ENCODE peak calls at places on chromosomes 4 and X, in four cellular contexts. One of them, this sample, is unnamed.
A peak's percentile ranks its signal among the peaks of the same experiment; 100 is the strongest.

GRCh38 chr4:157043131-157043530 is 32.8 kb upstream of the GLRB start:
- DNase-seq in endodermal cell: peak; percentile 73
- DNase-seq in hepatocyte: peak; percentile 12
- DNase-seq in mesenchymal stem cell: peak; percentile 67
- DNase-seq in this sample: no peak

GRCh38 chr4:7854697-7855370 is 84.8 kb downstream of the AFAP1 start:
- DNase-seq in endodermal cell: no peak
- DNase-seq in hepatocyte: no peak
- DNase-seq in mesenchymal stem cell: no peak
- DNase-seq in this sample: no peak

GRCh38 chrX:92209936-92210335 is 430.8 kb downstream of the PCDH11X start:
- DNase-seq in endodermal cell: no peak
- DNase-seq in hepatocyte: no peak
- DNase-seq in mesenchymal stem cell: no peak
- DNase-seq in this sample: peak; percentile 23

GRCh38 chr4:6092971-6093370 is 74.7 kb upstream of the C4orf50 start:
- DNase-seq in endodermal cell: peak; percentile 18
- DNase-seq in hepatocyte: no peak
- DNase-seq in mesenchymal stem cell: no peak
- DNase-seq in this sample: no peak

GRCh38 chr4:158161561-158162354 is 11.1 kb downstream of the GASK1B start:
- DNase-seq in endodermal cell: no peak
- DNase-seq in hepatocyte: peak; percentile 71
- DNase-seq in mesenchymal stem cell: peak; percentile 93
- DNase-seq in this sample: no peak

GRCh38 chr4:169948271-169948670 is 77.9 kb downstream of the MFAP3L start:
- DNase-seq in endodermal cell: no peak
- DNase-seq in hepatocyte: no peak
- DNase-seq in mesenchymal stem cell: no peak
- DNase-seq in this sample: no peak

GRCh38 chr4:7298601-7299000 is 106.3 kb downstream of the SORCS2 start:
- DNase-seq in endodermal cell: no peak
- DNase-seq in hepatocyte: no peak
- DNase-seq in mesenchymal stem cell: no peak
- DNase-seq in this sample: no peak

GRCh38 chr4:88080626-88081025 is 73.2 kb downstream of the PKD2 start:
- DNase-seq in endodermal cell: no peak
- DNase-seq in hepatocyte: no peak
- DNase-seq in mesenchymal stem cell: no peak
- DNase-seq in this sample: no peak

GRCh38 chr4:177309525-177310371 is at the start of gene NEIL3:
- DNase-seq in endodermal cell: peak; percentile 94
- DNase-seq in hepatocyte: peak; percentile 95
- DNase-seq in mesenchymal stem cell: peak; percentile 89
- DNase-seq in this sample: peak; percentile 56

GRCh38 chrX:82666355-82666754 is 841.7 kb upstream of the POU3F4 start:
- DNase-seq in endodermal cell: no peak
- DNase-seq in hepatocyte: no peak
- DNase-seq in mesenchymal stem cell: no peak
- DNase-seq in this sample: no peak

GRCh38 chr4:107120661-107121060 is 84.5 kb upstream of the DKK2 start:
- DNase-seq in endodermal cell: peak; percentile 46
- DNase-seq in hepatocyte: no peak
- DNase-seq in mesenchymal stem cell: no peak
- DNase-seq in this sample: no peak

GRCh38 chr4:142567199-142567598 is 278.9 kb downstream of the INPP4B start:
- DNase-seq in endodermal cell: peak; percentile 72
- DNase-seq in hepatocyte: peak; percentile 40
- DNase-seq in mesenchymal stem cell: no peak
- DNase-seq in this sample: no peak

GRCh38 chrX:29797156-29797555 is 418.2 kb upstream of the MAGEB2 start:
- DNase-seq in endodermal cell: no peak
- DNase-seq in hepatocyte: no peak
- DNase-seq in mesenchymal stem cell: no peak
- DNase-seq in this sample: no peak

GRCh38 chr4:64538219-64538618 is 129.0 kb upstream of the TECRL start:
- DNase-seq in endodermal cell: peak; percentile 78
- DNase-seq in hepatocyte: no peak
- DNase-seq in mesenchymal stem cell: no peak
- DNase-seq in this sample: peak; percentile 6

GRCh38 chr4:97786306-97786920 is 356.9 kb downstream of the STPG2 start:
- DNase-seq in endodermal cell: no peak
- DNase-seq in hepatocyte: no peak
- DNase-seq in mesenchymal stem cell: no peak
- DNase-seq in this sample: no peak

GRCh38 chrX:41705680-41706374 is 17.1 kb downstream of the GPR34 start:
- DNase-seq in endodermal cell: no peak
- DNase-seq in hepatocyte: no peak
- DNase-seq in mesenchymal stem cell: no peak
- DNase-seq in this sample: no peak

GRCh38 chr4:77344784-77345183 is 187.8 kb downstream of the CCNG2 start:
- DNase-seq in endodermal cell: no peak
- DNase-seq in hepatocyte: no peak
- DNase-seq in mesenchymal stem cell: no peak
- DNase-seq in this sample: no peak

GRCh38 chr4:141768954-141769353 is 132.6 kb downstream of the IL15 start:
- DNase-seq in endodermal cell: no peak
- DNase-seq in hepatocyte: no peak
- DNase-seq in mesenchymal stem cell: peak; percentile 15
- DNase-seq in this sample: no peak

GRCh38 chrX:100700809-100701208 is 31.1 kb downstream of the SYTL4 start:
- DNase-seq in endodermal cell: no peak
- DNase-seq in hepatocyte: no peak
- DNase-seq in mesenchymal stem cell: no peak
- DNase-seq in this sample: no peak

GRCh38 chrX:274904-275475 is 6.2 kb upstream of the PLCXD1 start:
- DNase-seq in endodermal cell: peak; percentile 87
- DNase-seq in hepatocyte: peak; percentile 72
- DNase-seq in mesenchymal stem cell: peak; percentile 72
- DNase-seq in this sample: no peak

GRCh38 chr4:184396001-184396400 is 78.3 kb downstream of the IRF2 start:
- DNase-seq in endodermal cell: no peak
- DNase-seq in hepatocyte: no peak
- DNase-seq in mesenchymal stem cell: peak; percentile 64
- DNase-seq in this sample: no peak

GRCh38 chr4:17066972-17067371 is 168.5 kb upstream of the LDB2 start:
- DNase-seq in endodermal cell: no peak
- DNase-seq in hepatocyte: peak; percentile 31
- DNase-seq in mesenchymal stem cell: peak; percentile 77
- DNase-seq in this sample: no peak

GRCh38 chr4:146661368-146661767 is 22.7 kb downstream of the POU4F2 start:
- DNase-seq in endodermal cell: no peak
- DNase-seq in hepatocyte: no peak
- DNase-seq in mesenchymal stem cell: no peak
- DNase-seq in this sample: no peak

GRCh38 chrX:120690941-120691340 is 61.1 kb upstream of the C1GALT1C1 start:
- DNase-seq in endodermal cell: no peak
- DNase-seq in hepatocyte: no peak
- DNase-seq in mesenchymal stem cell: no peak
- DNase-seq in this sample: no peak

GRCh38 chrX:79081895-79082512 is 62.5 kb upstream of the GPR174 start:
- DNase-seq in endodermal cell: no peak
- DNase-seq in hepatocyte: peak; percentile 19
- DNase-seq in mesenchymal stem cell: peak; percentile 1
- DNase-seq in this sample: peak; percentile 9

GRCh38 chrX:139304471-139304870 is 226.1 kb upstream of the F9 start:
- DNase-seq in endodermal cell: no peak
- DNase-seq in hepatocyte: no peak
- DNase-seq in mesenchymal stem cell: no peak
- DNase-seq in this sample: no peak

GRCh38 chr4:56055027-56055976 is 106.6 kb downstream of the CEP135 start:
- DNase-seq in endodermal cell: peak; percentile 65
- DNase-seq in hepatocyte: peak; percentile 27
- DNase-seq in mesenchymal stem cell: peak; percentile 24
- DNase-seq in this sample: no peak
- H3K4me3 ChIP-seq in endodermal cell: peak overlapping the region; percentile 68
- H3K4me3 ChIP-seq in hepatocyte: no peak overlapping the region
- H3K4me3 ChIP-seq in mesenchymal stem cell: no peak overlapping the region
- H3K4me3 ChIP-seq in this sample: no peak overlapping the region

GRCh38 chr4:147828361-147828760 is 96.5 kb downstream of the ARHGAP10 start:
- DNase-seq in endodermal cell: no peak
- DNase-seq in hepatocyte: no peak
- DNase-seq in mesenchymal stem cell: peak; percentile 73
- DNase-seq in this sample: no peak

GRCh38 chr4:147830987-147831386 is 99.1 kb downstream of the ARHGAP10 start:
- DNase-seq in endodermal cell: no peak
- DNase-seq in hepatocyte: peak; percentile 21
- DNase-seq in mesenchymal stem cell: peak; percentile 76
- DNase-seq in this sample: no peak

GRCh38 chr4:147831452-147832192 is 99.7 kb downstream of the ARHGAP10 start:
- DNase-seq in endodermal cell: no peak
- DNase-seq in hepatocyte: peak; percentile 61
- DNase-seq in mesenchymal stem cell: peak; percentile 95
- DNase-seq in this sample: no peak

GRCh38 chr4:147830102-147830463 is 98.2 kb downstream of the ARHGAP10 start:
- DNase-seq in endodermal cell: no peak
- DNase-seq in hepatocyte: no peak
- DNase-seq in mesenchymal stem cell: no peak
- DNase-seq in this sample: no peak

GRCh38 chr4:147829401-147830101 is 97.7 kb downstream of the ARHGAP10 start:
- DNase-seq in endodermal cell: no peak
- DNase-seq in hepatocyte: peak; percentile 58
- DNase-seq in mesenchymal stem cell: peak; percentile 70
- DNase-seq in this sample: no peak
- H3K4me1 ChIP-seq in endodermal cell: no peaks in the 10 kb centered on the region
- H3K4me1 ChIP-seq in hepatocyte: peaks cover 28% of the 10 kb centered on the region
- H3K4me1 ChIP-seq in mesenchymal stem cell: peaks cover 9% of the 10 kb centered on the region
- H3K4me1 ChIP-seq in this sample: no peaks in the 10 kb centered on the region

DNA sequence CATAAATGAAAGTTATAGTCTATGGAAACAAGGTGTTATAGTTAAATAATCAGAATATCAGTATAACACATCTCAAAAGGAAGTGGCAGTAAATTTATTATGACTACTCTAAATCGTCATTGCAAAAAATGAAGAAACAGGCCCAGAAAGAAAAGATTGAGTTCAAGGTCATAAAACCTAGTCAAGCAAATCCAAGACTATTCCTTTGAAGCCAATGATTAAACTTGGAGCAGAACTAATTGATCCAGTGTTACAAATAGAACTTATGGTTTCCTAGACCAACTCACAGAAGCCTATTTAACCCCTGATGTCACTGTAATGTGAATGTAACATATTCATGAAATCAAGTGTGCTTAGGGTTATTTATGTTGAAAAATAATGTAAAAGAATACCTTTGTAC is 1.9 kb downstream of the FAM199X start:
- DNase-seq in endodermal cell: no peak
- DNase-seq in hepatocyte: no peak
- DNase-seq in mesenchymal stem cell: no peak
- DNase-seq in this sample: no peak
- H3K4me3 ChIP-seq in endodermal cell: peak overlapping the region; percentile 89
- H3K4me3 ChIP-seq in hepatocyte: no peak overlapping the region
- H3K4me3 ChIP-seq in mesenchymal stem cell: peak overlapping the region; percentile 84
- H3K4me3 ChIP-seq in this sample: peak overlapping the region; percentile 92

DNA sequence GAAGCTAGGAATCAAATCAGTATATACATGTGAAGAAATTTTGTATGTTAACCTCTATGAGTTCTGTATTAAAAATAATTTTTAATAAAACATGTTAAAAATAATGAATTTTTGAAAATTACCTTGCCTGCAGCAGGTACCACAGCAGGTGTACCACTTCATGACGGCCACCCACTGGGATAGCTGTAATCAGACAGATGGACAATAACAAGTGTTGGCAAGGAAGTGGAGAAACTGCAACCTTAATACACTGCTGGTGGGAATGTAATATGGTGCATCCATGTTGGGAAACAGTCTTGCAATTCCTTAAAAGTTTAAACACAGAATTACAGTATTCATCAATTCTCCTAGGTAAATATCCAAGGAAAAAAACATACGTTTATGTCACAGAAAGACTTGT is 209.5 kb downstream of the RELL1 start:
- DNase-seq in endodermal cell: no peak
- DNase-seq in hepatocyte: no peak
- DNase-seq in mesenchymal stem cell: no peak
- DNase-seq in this sample: no peak
- H3K4me1 ChIP-seq in endodermal cell: no peaks in the 10 kb centered on the region
- H3K4me1 ChIP-seq in hepatocyte: peaks cover under 1% of the 10 kb centered on the region
- H3K4me1 ChIP-seq in mesenchymal stem cell: no peaks in the 10 kb centered on the region
- H3K4me1 ChIP-seq in this sample: no peaks in the 10 kb centered on the region

GRCh38 chrX:11724122-11725017 is 33.7 kb upstream of the MSL3 start:
- DNase-seq in endodermal cell: no peak
- DNase-seq in hepatocyte: peak; percentile 13
- DNase-seq in mesenchymal stem cell: peak; percentile 48
- DNase-seq in this sample: no peak
- H3K4me3 ChIP-seq in endodermal cell: no peak overlapping the region
- H3K4me3 ChIP-seq in hepatocyte: no peak overlapping the region
- H3K4me3 ChIP-seq in mesenchymal stem cell: no peak overlapping the region
- H3K4me3 ChIP-seq in this sample: no peak overlapping the region

GRCh38 chr4:168691621-168692376 is 194.9 kb downstream of the PALLD start:
- DNase-seq in endodermal cell: no peak
- DNase-seq in hepatocyte: no peak
- DNase-seq in mesenchymal stem cell: no peak
- DNase-seq in this sample: no peak
- H3K4me1 ChIP-seq in endodermal cell: no peaks in the 10 kb centered on the region
- H3K4me1 ChIP-seq in hepatocyte: peaks cover 32% of the 10 kb centered on the region
- H3K4me1 ChIP-seq in mesenchymal stem cell: no peaks in the 10 kb centered on the region
- H3K4me1 ChIP-seq in this sample: no peaks in the 10 kb centered on the region

DNA sequence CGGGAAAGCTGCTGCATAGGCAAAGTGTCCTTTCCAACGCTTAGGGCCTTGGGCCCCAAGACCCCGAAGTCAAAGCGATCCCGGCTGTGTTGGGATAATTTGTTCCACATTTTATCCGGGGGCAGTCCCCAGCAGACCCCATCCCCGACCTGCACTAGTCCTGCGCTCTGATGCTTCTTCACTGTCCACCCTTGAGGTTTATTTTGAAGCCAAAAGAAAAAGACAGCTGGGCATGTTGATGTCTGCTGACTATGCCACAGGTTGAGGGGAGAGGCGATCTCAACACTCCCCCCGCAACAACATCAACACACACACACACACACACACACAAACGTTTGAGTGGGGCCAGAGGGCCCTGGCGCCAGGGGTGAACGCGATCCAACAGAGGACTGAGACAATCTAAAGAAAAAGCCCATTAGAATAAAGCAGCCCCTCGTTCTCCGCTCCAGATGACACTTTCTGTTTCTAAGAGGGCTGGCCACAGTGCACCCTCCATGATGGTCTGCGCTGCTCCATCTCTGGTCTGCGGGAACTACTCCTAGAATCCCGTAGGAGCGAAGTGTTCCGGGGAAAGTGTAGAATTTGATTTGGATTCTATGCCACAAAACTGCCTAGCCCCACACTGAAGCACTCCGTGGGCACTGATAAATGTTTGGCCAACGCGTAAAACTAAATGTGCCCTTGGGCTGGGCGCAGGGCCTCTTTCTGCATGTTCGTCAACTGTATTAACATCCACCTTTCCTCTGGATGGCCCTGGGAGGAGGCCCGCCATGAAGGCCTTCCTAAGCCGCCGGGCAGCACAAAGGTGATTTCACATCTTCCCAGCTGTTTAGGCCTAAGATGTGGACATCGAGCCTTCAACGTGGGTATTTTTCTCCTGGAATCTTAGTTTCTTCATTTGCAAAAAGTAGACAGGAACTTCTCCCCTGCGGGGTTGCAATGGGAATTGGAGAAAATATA is 2.4 kb downstream of the MSX1 start:
- DNase-seq in endodermal cell: peak; percentile 65
- DNase-seq in hepatocyte: no peak
- DNase-seq in mesenchymal stem cell: no peak
- DNase-seq in this sample: no peak
- H3K4me3 ChIP-seq in endodermal cell: peak overlapping the region; percentile 69
- H3K4me3 ChIP-seq in hepatocyte: peak overlapping the region; percentile 89
- H3K4me3 ChIP-seq in mesenchymal stem cell: peak overlapping the region; percentile 95
- H3K4me3 ChIP-seq in this sample: no peak overlapping the region